ENCODE peak calls at places on chromosomes 6 and 20, in nine cellular contexts. O is LNCaP clone FGC, V is WERI-Rb-1, J is cardiac fibroblast, Z is tibial nerve, C is chondrocyte, G is OCI-LY7, P is IMR-90, B is brain microvascular endothelial cell. M is an unnamed sample.

GRCh38 chr6:31152776-31153175 is 4.8 kb downstream of the CCHCR1 start:
- DNase-seq in O (no peak), V (no peak), J (no peak), Z (no peak), C (no peak), G (no peak), P (no peak), B (no peak), M (no peak)

GRCh38 chr20:13873814-13874213 is 89.0 kb downstream of the NDUFAF5 start:
- DNase-seq in O (no peak), V (no peak), J (no peak), Z (no peak), C (no peak), G (no peak), P (no peak), B (no peak), M (no peak)

GRCh38 chr20:10922941-10923340 is 249.1 kb upstream of the JAG1 start:
- DNase-seq in O (no peak), V (no peak), J (peak; percentile 87), Z (no peak), C (no peak), G (no peak), P (peak; percentile 96), B (peak; percentile 91), M (no peak)

GRCh38 chr6:33213989-33214335 is 5.7 kb downstream of the RING1 start:
- DNase-seq in O (no peak), V (no peak), J (no peak), Z (no peak), C (no peak), G (no peak), P (no peak), B (no peak), M (no peak)

GRCh38 chr6:112881027-112881426 is 533.9 kb downstream of the RFPL4B start:
- DNase-seq in O (no peak), V (no peak), J (peak; percentile 33), Z (no peak), C (no peak), G (no peak), P (peak; percentile 80), B (peak; percentile 72), M (no peak)

GRCh38 chr20:16385462-16385861 is 187.8 kb downstream of the KIF16B start:
- DNase-seq in O (no peak), V (no peak), J (no peak), Z (no peak), C (no peak), G (no peak), P (no peak), B (no peak), M (no peak)

GRCh38 chr20:62381202-62381797 is 5.6 kb upstream of the RPS21 start:
- DNase-seq in O (no peak), V (peak; percentile 87), J (peak; percentile 51), Z (no peak), C (no peak), G (no peak), P (peak; percentile 76), B (peak; percentile 51), M (no peak)

GRCh38 chr6:163943647-163944395 is 529.3 kb downstream of the QKI start:
- DNase-seq in O (no peak), V (no peak), J (peak; percentile 39), Z (no peak), C (no peak), G (no peak), P (peak; percentile 35), B (peak; percentile 14), M (no peak)

GRCh38 chr20:51767018-51767866 is 948 bp downstream of the ATP9A start:
- DNase-seq in O (peak; percentile 62), V (peak; percentile 90), J (peak; percentile 22), Z (peak; percentile 41), C (peak; percentile 59), G (peak; percentile 82), P (no peak), B (no peak), M (peak; percentile 33)

GRCh38 chr20:51763965-51764602 is 4.1 kb downstream of the ATP9A start:
- DNase-seq in O (no peak), V (no peak), J (peak; percentile 14), Z (no peak), C (no peak), G (no peak), P (peak; percentile 27), B (no peak), M (no peak)

GRCh38 chr20:51768759-51769517 is 748 bp upstream of the ATP9A start:
- DNase-seq in O (no peak), V (no peak), J (no peak), Z (no peak), C (peak; percentile 37), G (no peak), P (no peak), B (no peak), M (no peak)

GRCh38 chr20:51769941-51770615 is 1.9 kb upstream of the ATP9A start:
- DNase-seq in O (no peak), V (no peak), J (no peak), Z (no peak), C (no peak), G (no peak), P (no peak), B (no peak), M (no peak)

GRCh38 chr20:51767867-51768758 is at the start of gene ATP9A:
- DNase-seq in O (no peak), V (peak; percentile 15), J (peak; percentile 41), Z (peak; percentile 16), C (peak; percentile 84), G (no peak), P (peak; percentile 31), B (no peak), M (no peak)
- TF ChIP-seq CTCF in O (no peak), V (no peak), J (no peak), Z (no peak), C (peak; percentile 59), G (no peak), P (no peak), B (no peak), M (no peak)

GRCh38 chr20:44448753-44449546 is 26.7 kb upstream of the TTPAL start:
- DNase-seq in O (no peak), V (peak; percentile 32), J (no peak), Z (no peak), C (peak; percentile 22), G (peak; percentile 24), P (no peak), B (no peak), M (no peak)
- TF ChIP-seq CTCF in O (no peak), V (peak; percentile 72), J (peak; percentile 40), Z (no peak), C (peak; percentile 55), G (peak; percentile 71), P (peak; percentile 9), B (peak; percentile 53), M (no peak)

GRCh38 chr20:20732641-20733040 is 20.2 kb upstream of the RALGAPA2 start:
- DNase-seq in O (no peak), V (no peak), J (no peak), Z (no peak), C (no peak), G (no peak), P (no peak), B (no peak), M (no peak)

GRCh38 chr20:20731945-20732296 is 19.5 kb upstream of the RALGAPA2 start:
- DNase-seq in O (no peak), V (no peak), J (peak; percentile 48), Z (no peak), C (no peak), G (no peak), P (no peak), B (peak; percentile 35), M (no peak)

GRCh38 chr20:20736303-20736702 is 23.9 kb upstream of the RALGAPA2 start:
- DNase-seq in O (no peak), V (no peak), J (no peak), Z (no peak), C (no peak), G (no peak), P (no peak), B (no peak), M (no peak)

GRCh38 chr20:20733943-20734342 is 21.5 kb upstream of the RALGAPA2 start:
- DNase-seq in O (no peak), V (no peak), J (no peak), Z (no peak), C (no peak), G (no peak), P (no peak), B (no peak), M (no peak)

DNA sequence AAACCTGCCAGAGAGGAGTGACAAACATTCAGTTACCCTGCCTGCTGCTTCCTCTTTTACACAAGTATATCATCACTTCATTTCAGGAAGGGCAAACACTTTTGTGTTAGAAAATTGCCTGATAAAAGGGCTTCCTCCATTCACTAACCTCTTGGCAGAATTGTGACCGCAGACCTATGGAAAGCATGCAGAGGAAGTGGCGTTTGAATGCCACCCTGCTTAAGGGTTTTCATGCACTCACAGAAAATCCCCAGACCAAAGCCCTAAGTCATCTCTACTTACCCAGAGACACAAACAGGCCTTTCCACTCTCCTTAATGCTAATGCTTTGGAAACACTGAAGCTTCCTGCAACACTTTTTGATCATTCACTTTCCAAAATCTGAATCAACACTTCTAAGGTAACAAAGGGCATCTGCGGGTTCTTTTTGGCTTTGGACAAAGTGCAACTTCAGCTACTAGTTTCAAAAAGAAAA is 22.1 kb upstream of the RALGAPA2 start:
- DNase-seq in O (no peak), V (peak; percentile 24), J (no peak), Z (no peak), C (no peak), G (no peak), P (no peak), B (no peak), M (no peak)
- TF ChIP-seq CTCF in O (no peak), V (no peak), J (no peak), Z (no peak), C (no peak), G (no peak), P (no peak), B (no peak), M (no peak)

DNA sequence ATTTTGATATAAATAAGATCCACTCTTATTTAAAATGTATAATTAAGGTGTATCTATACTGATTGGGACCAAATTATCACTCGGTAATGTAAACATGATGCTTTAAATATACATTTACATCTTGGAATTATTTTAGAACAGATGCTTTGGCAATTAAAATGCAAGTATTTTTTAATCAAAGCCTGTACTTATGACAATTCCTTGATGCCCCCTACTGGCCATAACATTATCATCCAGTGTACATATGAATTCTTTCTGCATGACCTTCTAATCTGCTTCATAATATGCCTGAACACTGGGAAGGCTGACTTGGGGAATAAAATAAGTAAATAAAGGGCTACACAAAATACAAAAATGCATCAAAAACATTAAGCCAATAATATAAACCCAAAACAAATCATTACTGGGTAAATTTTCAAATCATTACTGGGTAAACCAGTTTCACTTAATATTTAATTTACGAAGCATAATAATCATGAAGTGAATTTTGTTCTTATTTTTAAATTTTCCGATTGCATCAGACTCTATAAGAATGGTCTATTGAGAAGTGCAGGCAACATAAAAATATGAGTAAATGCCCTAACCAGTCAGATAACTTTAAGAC is 65.1 kb downstream of the CGA start:
- DNase-seq in O (peak; percentile 1), V (no peak), J (peak; percentile 68), Z (no peak), C (no peak), G (peak; percentile 62), P (peak; percentile 72), B (peak; percentile 49), M (no peak)
- TF ChIP-seq CTCF in O (peak; percentile 32), V (peak; percentile 28), J (peak; percentile 60), Z (peak; percentile 38), C (peak; percentile 83), G (peak; percentile 92), P (peak; percentile 60), B (peak; percentile 56), M (no peak)